ENCODE peak calls at places on chromosomes 13 and 19, in five cellular contexts. J is IMR-90; D is CD8-positive, alpha-beta memory T cell; F is CD8-positive, alpha-beta T cell; Z is mammary epithelial cell. O is an unnamed sample. For H3K9me3 and H3K27me3, the result is how much of the 10 kb centered on the place peaks cover.

GRCh38 chr13:86446311-86446710 is 647.1 kb upstream of the SLITRK6 start:
- DNase-seq in D (no peak), J (peak), Z (no peak), F (no peak), O (peak)

GRCh38 chr13:25222740-25223139 is 50.7 kb upstream of the AMER2 start:
- DNase-seq in F (no peak), Z (no peak), J (no peak), D (no peak), O (no peak)

GRCh38 chr19:30180691-30181090 is 191.5 kb upstream of the ZNF536 start:
- DNase-seq in Z (no peak), D (no peak), J (no peak), F (no peak), O (no peak)

GRCh38 chr13:79282976-79283375 is 123.1 kb downstream of the RBM26 start:
- DNase-seq in Z (peak), D (no peak), F (no peak), J (no peak), O (no peak)

GRCh38 chr13:59422646-59423045 is 741.1 kb downstream of the DIAPH3 start:
- DNase-seq in D (no peak), J (peak), Z (no peak), F (no peak), O (no peak)

GRCh38 chr13:31870511-31870910 is 131.2 kb downstream of the RXFP2 start:
- DNase-seq in J (no peak), F (no peak), D (no peak), Z (peak), O (peak)

GRCh38 chr19:53892981-53893325 is 11.0 kb downstream of the PRKCG start:
- DNase-seq in J (no peak), F (no peak), Z (no peak), D (no peak), O (no peak)

GRCh38 chr13:59790626-59791025 is 373.1 kb downstream of the DIAPH3 start:
- DNase-seq in F (no peak), J (peak), D (no peak), Z (no peak), O (no peak)

GRCh38 chr19:52557231-52557995 is 12.7 kb upstream of the ZNF701 start:
- DNase-seq in Z (no peak), F (no peak), J (no peak), D (no peak), O (no peak)

GRCh38 chr19:41546386-41546789 is 29.6 kb upstream of the CEACAM21 start:
- DNase-seq in D (peak), J (no peak), Z (no peak), F (no peak), O (no peak)

GRCh38 chr13:22375151-22375550 is 704.3 kb downstream of the FGF9 start:
- DNase-seq in J (no peak), D (no peak), Z (no peak), F (no peak), O (no peak)

GRCh38 chr13:44894001-44894770 is 95.1 kb downstream of the NUFIP1 start:
- DNase-seq in Z (no peak), D (no peak), F (no peak), J (no peak), O (no peak)

GRCh38 chr19:5036733-5037681 is 68.1 kb downstream of the KDM4B start:
- DNase-seq in D (no peak), Z (peak), F (no peak), J (peak), O (no peak)

GRCh38 chr13:75151081-75151643 is 330.8 kb downstream of the TBC1D4 start:
- DNase-seq in Z (no peak), J (peak), F (no peak), D (no peak), O (no peak)

GRCh38 chr19:38839816-38840582 is 8.4 kb upstream of the ECH1 start:
- DNase-seq in F (no peak), Z (peak), J (peak), D (no peak), O (no peak)

GRCh38 chr13:39571502-39572092 is 31.4 kb downstream of the LHFPL6 start:
- DNase-seq in F (no peak), J (no peak), D (no peak), Z (no peak), O (no peak)

GRCh38 chr13:42855416-42855815 is 74.0 kb downstream of the FAM216B start:
- DNase-seq in D (no peak), F (no peak), J (no peak), Z (no peak), O (no peak)

DNA sequence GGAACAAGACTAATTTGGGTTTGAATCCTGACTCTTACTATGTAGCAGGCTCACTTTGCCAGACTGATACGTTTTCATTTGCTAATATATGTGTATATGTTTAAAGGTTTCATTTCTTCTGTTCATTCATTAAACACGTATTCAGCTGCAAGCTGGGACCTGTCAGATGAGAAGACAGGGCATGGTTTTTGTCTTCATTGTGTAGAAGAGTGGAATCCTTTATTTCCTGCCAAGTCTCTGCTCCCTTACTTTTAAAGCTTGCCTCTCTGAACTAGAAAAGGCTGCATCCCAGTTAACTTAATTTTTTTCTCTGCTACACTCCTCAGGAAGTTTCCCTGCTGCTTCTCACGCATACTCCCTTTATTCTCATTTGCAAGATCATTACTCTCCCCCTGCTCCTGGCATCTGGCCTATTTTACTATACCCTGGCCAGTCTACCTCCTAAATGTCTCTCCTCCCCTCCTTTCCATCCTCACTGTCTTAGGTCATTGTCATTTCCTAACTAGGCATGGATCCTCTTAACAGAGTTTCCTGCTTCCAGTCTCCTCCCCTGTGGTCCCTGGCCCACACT is 141.0 kb upstream of the TMTC4 start:
- DNase-seq in F (no peak), Z (peak), D (no peak), J (no peak), O (no peak)
- H3K4me3 ChIP-seq in F (no peak), Z (no peak), D (no peak), J (no peak), O (no peak)

GRCh38 chr19:6794817-6795431 is 22.4 kb downstream of the VAV1 start:
- DNase-seq in Z (no peak), F (no peak), D (no peak), J (no peak), O (no peak)
- H3K9me3 ChIP-seq in Z (under half), F (under half), D (under half), J (under half), O (under half)

GRCh38 chr13:46855664-46856063 is 41.2 kb downstream of the HTR2A start:
- DNase-seq in D (no peak), J (no peak), Z (no peak), F (no peak), O (no peak)
- H3K27me3 ChIP-seq in D (under half), J (under half), Z (under half), F (under half), O (under half)

GRCh38 chr13:46045424-46045823 is 7.1 kb downstream of the ZC3H13 start:
- DNase-seq in D (no peak), Z (no peak), F (no peak), J (no peak), O (no peak)
- H3K4me3 ChIP-seq in D (no peak), Z (no peak), F (no peak), J (no peak), O (no peak)

DNA sequence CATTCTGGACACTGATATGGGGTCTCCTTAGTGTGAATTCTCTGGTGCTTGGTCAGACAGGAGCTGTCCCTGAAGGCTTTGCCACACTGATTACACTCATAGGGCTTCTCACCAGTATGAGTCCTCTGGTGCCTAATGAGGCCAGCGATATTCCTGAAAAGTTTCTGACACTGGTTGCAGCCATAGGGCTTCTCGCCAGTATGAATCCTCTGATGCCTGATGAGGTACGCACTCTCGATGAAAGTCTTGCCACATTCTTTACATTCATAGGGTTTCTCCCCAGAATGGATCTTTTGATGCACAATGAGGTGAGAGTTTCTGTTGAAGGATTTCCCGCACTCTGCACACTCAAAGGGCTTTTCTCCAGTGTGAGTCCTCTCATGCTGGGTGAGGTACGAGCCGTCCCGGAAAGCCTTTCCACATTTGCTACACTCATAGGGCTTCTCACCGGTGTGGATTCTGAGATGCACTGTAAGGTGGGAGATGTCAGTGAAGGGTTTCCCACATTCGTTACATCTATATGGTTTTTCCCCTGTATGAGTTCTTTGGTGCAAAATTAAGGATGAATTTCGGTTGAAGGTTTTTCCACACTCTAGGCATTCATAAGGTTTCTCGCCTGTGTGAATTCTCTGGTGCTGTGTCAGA is 22.4 kb downstream of the ZNF329 start:
- DNase-seq in F (no peak), Z (no peak), J (no peak), D (no peak), O (no peak)
- H3K9me3 ChIP-seq in F (half or more), Z (half or more), J (half or more), D (half or more), O (half or more)